ENCODE peak calls at places on chromosomes 5 and 9, in ten cellular contexts. One of them, this sample, is unnamed.

GRCh38 chr5:109936091-109936490 is 246.4 kb downstream of the MAN2A1 start:
- DNase-seq in upper lobe of left lung: no peak
- DNase-seq in HepG2: no peak
- DNase-seq in GM12878: no peak
- DNase-seq in transverse colon: no peak
- DNase-seq in ovary: no peak
- DNase-seq in sigmoid colon: no peak
- DNase-seq in K562: no peak
- DNase-seq in A549: no peak
- DNase-seq in stomach: no peak
- DNase-seq in this sample: no peak

GRCh38 chr9:86585422-86586143 is 231.4 kb upstream of the TUT7 start:
- DNase-seq in transverse colon: no peak
- DNase-seq in sigmoid colon: no peak
- DNase-seq in HepG2: no peak
- DNase-seq in GM12878: no peak
- DNase-seq in stomach: no peak
- DNase-seq in ovary: no peak
- DNase-seq in K562: no peak
- DNase-seq in A549: no peak
- DNase-seq in upper lobe of left lung: no peak
- DNase-seq in this sample: no peak

GRCh38 chr9:2919347-2919746 is 75.5 kb upstream of the PUM3 start:
- DNase-seq in upper lobe of left lung: no peak
- DNase-seq in GM12878: no peak
- DNase-seq in ovary: no peak
- DNase-seq in transverse colon: no peak
- DNase-seq in HepG2: no peak
- DNase-seq in A549: no peak
- DNase-seq in K562: no peak
- DNase-seq in sigmoid colon: no peak
- DNase-seq in stomach: no peak
- DNase-seq in this sample: no peak

GRCh38 chr5:172458956-172459355 is 4.6 kb upstream of the SH3PXD2B start:
- DNase-seq in ovary: no peak
- DNase-seq in stomach: no peak
- DNase-seq in sigmoid colon: no peak
- DNase-seq in transverse colon: no peak
- DNase-seq in A549: no peak
- DNase-seq in K562: no peak
- DNase-seq in GM12878: no peak
- DNase-seq in HepG2: no peak
- DNase-seq in upper lobe of left lung: peak; percentile 6
- DNase-seq in this sample: no peak

GRCh38 chr5:78527925-78528324 is 120.6 kb downstream of the LHFPL2 start:
- DNase-seq in transverse colon: no peak
- DNase-seq in K562: no peak
- DNase-seq in GM12878: no peak
- DNase-seq in stomach: no peak
- DNase-seq in A549: no peak
- DNase-seq in ovary: no peak
- DNase-seq in upper lobe of left lung: no peak
- DNase-seq in HepG2: no peak
- DNase-seq in sigmoid colon: no peak
- DNase-seq in this sample: no peak

GRCh38 chr9:99259231-99259918 is 37.3 kb downstream of the SEC61B start:
- DNase-seq in stomach: peak; percentile 73
- DNase-seq in GM12878: no peak
- DNase-seq in A549: no peak
- DNase-seq in sigmoid colon: peak; percentile 93
- DNase-seq in transverse colon: peak; percentile 42
- DNase-seq in K562: peak; percentile 20
- DNase-seq in upper lobe of left lung: peak; percentile 81
- DNase-seq in HepG2: no peak
- DNase-seq in ovary: peak; percentile 75
- DNase-seq in this sample: peak; percentile 64

GRCh38 chr9:115847245-115847644 is 306.3 kb upstream of the PAPPA start:
- DNase-seq in ovary: no peak
- DNase-seq in HepG2: no peak
- DNase-seq in stomach: no peak
- DNase-seq in K562: no peak
- DNase-seq in A549: no peak
- DNase-seq in sigmoid colon: no peak
- DNase-seq in transverse colon: no peak
- DNase-seq in upper lobe of left lung: no peak
- DNase-seq in GM12878: no peak
- DNase-seq in this sample: no peak

GRCh38 chr9:86700601-86701000 is 246.7 kb downstream of the GAS1 start:
- DNase-seq in A549: no peak
- DNase-seq in sigmoid colon: no peak
- DNase-seq in HepG2: no peak
- DNase-seq in transverse colon: peak; percentile 12
- DNase-seq in stomach: peak; percentile 28
- DNase-seq in ovary: peak; percentile 69
- DNase-seq in upper lobe of left lung: no peak
- DNase-seq in GM12878: no peak
- DNase-seq in K562: no peak
- DNase-seq in this sample: no peak

GRCh38 chr5:132095745-132096084 is 22.1 kb downstream of the CSF2 start:
- DNase-seq in ovary: no peak
- DNase-seq in upper lobe of left lung: peak; percentile 44
- DNase-seq in transverse colon: no peak
- DNase-seq in A549: no peak
- DNase-seq in stomach: no peak
- DNase-seq in sigmoid colon: no peak
- DNase-seq in K562: no peak
- DNase-seq in GM12878: no peak
- DNase-seq in HepG2: no peak
- DNase-seq in this sample: no peak

DNA sequence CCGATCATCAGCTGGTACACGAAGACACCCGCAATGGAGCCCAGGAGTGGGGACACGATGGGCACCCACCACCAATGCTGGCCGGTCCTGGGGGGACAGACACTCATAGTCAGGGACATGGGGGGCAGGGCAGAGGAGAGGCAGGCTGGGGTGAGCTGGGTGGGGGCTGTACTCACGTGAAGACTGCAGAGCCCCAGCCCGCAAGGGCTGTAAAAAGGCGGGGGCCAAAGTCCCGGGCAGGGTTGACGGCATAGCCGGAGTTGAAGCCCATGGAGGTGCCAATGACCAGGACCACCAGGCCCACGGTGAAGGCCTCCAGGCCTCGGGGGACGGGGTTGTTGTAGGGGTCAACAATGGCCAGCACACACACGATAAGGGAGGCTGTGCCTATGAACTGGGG is 5.3 kb downstream of the AQP3 start:
- DNase-seq in transverse colon: no peak
- DNase-seq in HepG2: no peak
- DNase-seq in ovary: no peak
- DNase-seq in stomach: no peak
- DNase-seq in A549: no peak
- DNase-seq in sigmoid colon: no peak
- DNase-seq in K562: no peak
- DNase-seq in GM12878: no peak
- DNase-seq in upper lobe of left lung: no peak
- DNase-seq in this sample: no peak
- H3K4me1 ChIP-seq in transverse colon: peaks cover 16% of the 10 kb centered on the region
- H3K4me1 ChIP-seq in HepG2: peaks cover 48% of the 10 kb centered on the region
- H3K4me1 ChIP-seq in ovary: peaks cover 7% of the 10 kb centered on the region
- H3K4me1 ChIP-seq in stomach: peaks cover 25% of the 10 kb centered on the region
- H3K4me1 ChIP-seq in A549: peaks cover 53% of the 10 kb centered on the region
- H3K4me1 ChIP-seq in sigmoid colon: peaks cover 7% of the 10 kb centered on the region
- H3K4me1 ChIP-seq in K562: peaks cover 56% of the 10 kb centered on the region
- H3K4me1 ChIP-seq in GM12878: peaks cover 19% of the 10 kb centered on the region
- H3K4me1 ChIP-seq in upper lobe of left lung: peaks cover 26% of the 10 kb centered on the region
- H3K4me1 ChIP-seq in this sample: peaks cover 19% of the 10 kb centered on the region

GRCh38 chr9:84371737-84372136 is 31.2 kb upstream of the SLC28A3 start:
- DNase-seq in stomach: no peak
- DNase-seq in upper lobe of left lung: peak; percentile 59
- DNase-seq in sigmoid colon: no peak
- DNase-seq in A549: no peak
- DNase-seq in ovary: peak; percentile 21
- DNase-seq in transverse colon: no peak
- DNase-seq in GM12878: no peak
- DNase-seq in HepG2: peak; percentile 7
- DNase-seq in K562: no peak
- DNase-seq in this sample: no peak
- TF ChIP-seq POLR2A in stomach: no peak
- TF ChIP-seq POLR2A in upper lobe of left lung: no peak
- TF ChIP-seq POLR2A in sigmoid colon: no peak
- TF ChIP-seq POLR2A in A549: no peak
- TF ChIP-seq POLR2A in ovary: no peak
- TF ChIP-seq POLR2A in transverse colon: no peak
- TF ChIP-seq POLR2A in GM12878: no peak
- TF ChIP-seq POLR2A in HepG2: no peak
- TF ChIP-seq POLR2A in K562: no peak
- TF ChIP-seq POLR2A in this sample: no peak

GRCh38 chr5:159410480-159410879 is 80.2 kb upstream of the IL12B start:
- DNase-seq in GM12878: no peak
- DNase-seq in K562: no peak
- DNase-seq in upper lobe of left lung: no peak
- DNase-seq in sigmoid colon: no peak
- DNase-seq in transverse colon: no peak
- DNase-seq in stomach: no peak
- DNase-seq in ovary: no peak
- DNase-seq in HepG2: no peak
- DNase-seq in A549: no peak
- DNase-seq in this sample: no peak
- TF ChIP-seq EP300 in GM12878: no peak
- TF ChIP-seq EP300 in K562: no peak
- TF ChIP-seq EP300 in upper lobe of left lung: no peak
- TF ChIP-seq EP300 in sigmoid colon: no peak
- TF ChIP-seq EP300 in transverse colon: no peak
- TF ChIP-seq EP300 in stomach: no peak
- TF ChIP-seq EP300 in ovary: no peak
- TF ChIP-seq EP300 in HepG2: no peak
- TF ChIP-seq EP300 in A549: no peak
- TF ChIP-seq EP300 in this sample: no peak

DNA sequence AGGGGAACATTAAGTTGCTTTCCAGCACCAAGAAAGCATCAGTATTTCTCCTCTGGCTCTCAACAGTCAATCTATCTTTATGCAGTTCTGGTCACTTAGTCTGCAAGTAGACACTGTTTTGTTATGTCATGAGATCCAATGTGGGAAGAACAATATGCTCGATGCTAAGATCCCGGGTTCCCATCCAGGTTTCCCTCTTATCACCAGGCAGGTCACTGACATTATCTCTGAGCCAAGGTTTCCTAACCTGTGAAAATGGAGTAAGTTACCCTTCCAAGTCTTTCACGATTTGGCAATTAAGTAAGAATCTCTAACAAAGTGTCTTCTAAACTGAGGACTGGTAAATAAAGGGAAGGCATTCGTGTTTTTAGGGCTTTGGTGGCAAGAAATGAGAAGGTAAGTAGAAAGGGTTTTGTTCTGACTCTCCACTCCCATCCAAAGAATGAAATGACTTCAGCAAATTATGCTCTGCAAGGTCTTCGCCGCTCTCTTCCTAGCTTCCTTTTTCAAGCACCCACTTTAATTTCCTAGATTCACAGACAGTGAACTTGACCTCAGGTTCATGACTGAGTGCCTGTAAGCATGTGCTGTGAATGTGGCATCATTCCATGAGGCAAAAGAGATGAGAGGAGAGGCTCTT is 86.4 kb downstream of the DCP2 start:
- DNase-seq in sigmoid colon: no peak
- DNase-seq in K562: no peak
- DNase-seq in ovary: no peak
- DNase-seq in GM12878: no peak
- DNase-seq in stomach: no peak
- DNase-seq in transverse colon: no peak
- DNase-seq in upper lobe of left lung: no peak
- DNase-seq in A549: no peak
- DNase-seq in HepG2: no peak
- DNase-seq in this sample: no peak
- H3K4me1 ChIP-seq in sigmoid colon: no peaks in the 10 kb centered on the region
- H3K4me1 ChIP-seq in K562: peaks cover 2% of the 10 kb centered on the region
- H3K4me1 ChIP-seq in ovary: no peaks in the 10 kb centered on the region
- H3K4me1 ChIP-seq in GM12878: peaks cover 8% of the 10 kb centered on the region
- H3K4me1 ChIP-seq in stomach: no peaks in the 10 kb centered on the region
- H3K4me1 ChIP-seq in transverse colon: no peaks in the 10 kb centered on the region
- H3K4me1 ChIP-seq in upper lobe of left lung: peaks cover 6% of the 10 kb centered on the region
- H3K4me1 ChIP-seq in A549: no peaks in the 10 kb centered on the region
- H3K4me1 ChIP-seq in HepG2: no peaks in the 10 kb centered on the region
- H3K4me1 ChIP-seq in this sample: peaks cover 44% of the 10 kb centered on the region

This sample was measured in tibial nerve.